ENCODE peak calls at places on chromosomes 13 and 19, in six cellular contexts. G is AG04450, F is mammary epithelial cell, W is adrenal gland, I is neural progenitor cell, Z is esophagus squamous epithelium. Q is an unnamed sample.

GRCh38 chr19:43527860-43528622 is 1.0 kb upstream of the ETHE1 start:
- DNase-seq in W (peak; percentile 75), Z (no peak), I (no peak), G (no peak), F (peak; percentile 39), Q (no peak)

GRCh38 chr13:19959141-19959830 is 759 bp downstream of the ZMYM2 start:
- DNase-seq in G (no peak), W (peak; percentile 77), F (peak; percentile 34), I (peak; percentile 81), Z (peak; percentile 7), Q (no peak)

GRCh38 chr13:37615271-37615670 is 16.7 kb upstream of the POSTN start:
- DNase-seq in F (peak; percentile 40), G (no peak), W (no peak), Z (no peak), I (no peak), Q (no peak)

GRCh38 chr13:30398601-30399072 is 23.7 kb upstream of the UBE2L5 start:
- DNase-seq in I (no peak), F (no peak), W (peak; percentile 82), G (no peak), Z (no peak), Q (no peak)

GRCh38 chr13:108086678-108087077 is 128.7 kb downstream of the LIG4 start:
- DNase-seq in G (peak; percentile 4), W (no peak), I (peak; percentile 18), Z (no peak), F (no peak), Q (no peak)

GRCh38 chr19:5690955-5691204 is 785 bp downstream of the RPL36 start:
- DNase-seq in Z (no peak), W (no peak), G (no peak), F (no peak), I (no peak), Q (no peak)

GRCh38 chr13:38173403-38173802 is 176.2 kb upstream of the UFM1 start:
- DNase-seq in W (no peak), G (no peak), Z (no peak), I (no peak), F (no peak), Q (no peak)

GRCh38 chr19:36051637-36052036 is 2.4 kb downstream of the THAP8 start:
- DNase-seq in W (no peak), Z (no peak), G (no peak), I (no peak), F (no peak), Q (no peak)

GRCh38 chr13:109096101-109096500 is 466.7 kb downstream of the MYO16 start:
- DNase-seq in Z (no peak), I (no peak), F (no peak), G (no peak), W (no peak), Q (no peak)

GRCh38 chr13:60398438-60398891 is 1.4 kb downstream of the TDRD3 start:
- DNase-seq in W (no peak), G (no peak), F (no peak), Z (no peak), I (no peak), Q (no peak)

GRCh38 chr13:98305670-98306069 is 128.6 kb upstream of the RNF113B start:
- DNase-seq in W (no peak), I (no peak), F (no peak), Z (no peak), G (no peak), Q (no peak)

GRCh38 chr13:95533545-95534135 is 18.9 kb upstream of the CLDN10 start:
- DNase-seq in Z (no peak), F (no peak), I (peak; percentile 44), W (no peak), G (no peak), Q (no peak)

GRCh38 chr13:23609414-23610186 is 39.4 kb downstream of the TNFRSF19 start:
- DNase-seq in I (no peak), G (peak; percentile 29), F (no peak), Z (no peak), W (no peak), Q (no peak)

GRCh38 chr19:8305798-8306197 is 2.4 kb downstream of the CD320 start:
- DNase-seq in W (peak; percentile 46), G (no peak), I (no peak), F (no peak), Z (no peak), Q (no peak)

GRCh38 chr19:46032597-46033025 is 8.2 kb downstream of the IGFL4 start:
- DNase-seq in W (no peak), F (no peak), Z (no peak), I (no peak), G (no peak), Q (no peak)

GRCh38 chr13:109779074-109779473 is 7.3 kb downstream of the IRS2 start:
- DNase-seq in I (no peak), Z (no peak), G (no peak), W (no peak), F (no peak), Q (no peak)

GRCh38 chr13:110495376-110495775 is 66.1 kb downstream of the RAB20 start:
- DNase-seq in G (no peak), Z (no peak), W (no peak), F (no peak), I (no peak), Q (no peak)

GRCh38 chr13:76925115-76925514 is 23.2 kb upstream of the ACOD1 start:
- DNase-seq in F (peak; percentile 67), Z (no peak), W (no peak), I (no peak), G (no peak), Q (no peak)

GRCh38 chr13:66341978-66342377 is 888.2 kb downstream of the PCDH9 start:
- DNase-seq in W (no peak), I (no peak), G (no peak), Z (no peak), F (no peak), Q (no peak)

GRCh38 chr19:19410553-19411550 is 5.4 kb downstream of the GATAD2A start:
- DNase-seq in W (no peak), I (no peak), F (no peak), Z (no peak), G (no peak), Q (no peak)

GRCh38 chr13:42355118-42355840 is 83.3 kb downstream of the AKAP11 start:
- DNase-seq in G (no peak), W (no peak), F (no peak), Z (no peak), I (peak; percentile 0), Q (no peak)

GRCh38 chr13:63516124-63516523 is 2100.5 kb upstream of the PCDH20 start:
- DNase-seq in F (no peak), G (no peak), W (no peak), Z (no peak), I (no peak), Q (no peak)

GRCh38 chr13:19181621-19182485 is at the start of gene TUBA3C:
- DNase-seq in F (no peak), W (peak; percentile 34), Z (no peak), I (no peak), G (no peak), Q (no peak)

GRCh38 chr19:29881386-29881785 is 60.7 kb upstream of the URI1 start:
- DNase-seq in F (peak; percentile 15), I (no peak), W (no peak), G (no peak), Z (no peak), Q (no peak)

GRCh38 chr19:40613669-40614594 is 12.8 kb downstream of the LTBP4 start:
- DNase-seq in G (peak; percentile 67), Z (peak; percentile 48), F (peak; percentile 61), W (peak; percentile 86), I (peak; percentile 93), Q (peak; percentile 62)
- H3K4me3 ChIP-seq in G (peak overlapping the region; percentile 88), Z (peak overlapping the region; percentile 57), F (peak overlapping the region; percentile 53), W (no peak overlapping the region), I (peak overlapping the region; percentile 73), Q (peak overlapping the region; percentile 80)

GRCh38 chr13:47126432-47126831 is 229.6 kb upstream of the HTR2A start:
- DNase-seq in F (no peak), I (no peak), Z (no peak), W (no peak), G (no peak), Q (no peak)
- TF ChIP-seq CTCF in F (no peak), I (peak; percentile 20), Z (no peak), W (no peak), G (no peak), Q (peak; percentile 9)

GRCh38 chr13:100550433-100550832 is 38.2 kb downstream of the GGACT start:
- DNase-seq in G (no peak), I (no peak), Z (no peak), F (no peak), W (peak; percentile 62), Q (no peak)
- H3K4me3 ChIP-seq in G (no peak overlapping the region), I (no peak overlapping the region), Z (no peak overlapping the region), F (no peak overlapping the region), W (no peak overlapping the region), Q (no peak overlapping the region)

GRCh38 chr19:41746593-41747227 is 8.6 kb upstream of the CEACAM6 start:
- DNase-seq in G (no peak), F (peak; percentile 26), Z (no peak), I (peak; percentile 31), W (peak; percentile 54), Q (peak; percentile 4)
- TF ChIP-seq CTCF in G (peak; percentile 57), F (peak; percentile 45), Z (peak; percentile 64), I (peak; percentile 27), W (no peak), Q (peak; percentile 67)

GRCh38 chr19:1134431-1134830 is 30.6 kb downstream of the GPX4 start:
- DNase-seq in G (no peak), F (no peak), I (no peak), W (peak; percentile 73), Z (no peak), Q (no peak)

GRCh38 chr19:1132625-1133383 is 29.0 kb downstream of the GPX4 start:
- DNase-seq in F (no peak), W (no peak), Z (no peak), I (no peak), G (no peak), Q (no peak)

GRCh38 chr19:1131718-1132552 is 28.1 kb downstream of the GPX4 start:
- DNase-seq in W (peak; percentile 92), F (peak; percentile 83), I (peak; percentile 79), Z (peak; percentile 76), G (peak; percentile 43), Q (peak; percentile 60)

GRCh38 chr19:1135454-1135853 is 31.7 kb downstream of the GPX4 start:
- DNase-seq in Z (no peak), I (no peak), G (no peak), F (no peak), W (no peak), Q (no peak)

DNA sequence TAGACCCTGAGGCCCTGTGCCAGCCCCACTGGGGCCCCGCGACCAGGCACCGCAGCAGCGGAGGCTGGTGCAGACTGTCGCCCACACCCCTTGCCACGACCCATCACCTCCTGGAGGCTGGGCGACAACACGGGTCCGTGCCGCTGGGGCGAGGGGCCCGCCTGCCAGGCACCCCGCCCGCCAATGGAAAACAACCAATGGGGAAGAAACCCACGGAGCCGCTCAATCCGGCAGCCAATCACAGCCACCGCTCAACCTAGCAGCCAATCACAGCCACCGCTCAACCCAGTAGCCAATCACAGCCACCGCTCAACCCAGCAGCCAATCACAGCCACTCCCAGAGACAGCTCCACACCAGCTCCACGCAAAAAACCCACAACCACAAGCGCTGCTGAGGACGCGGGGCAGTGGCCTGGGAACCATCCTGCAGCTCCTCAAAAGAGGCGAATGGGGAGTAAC is 29.7 kb downstream of the GPX4 start:
- DNase-seq in Z (peak; percentile 41), G (no peak), W (no peak), F (no peak), I (no peak), Q (peak; percentile 87)
- H3K4me3 ChIP-seq in Z (peak overlapping the region; percentile 65), G (no peak overlapping the region), W (no peak overlapping the region), F (no peak overlapping the region), I (no peak overlapping the region), Q (peak overlapping the region; percentile 66)

Q was measured in GM12864.